ENCODE peak calls at places on chromosomes 4 and X, in five cellular contexts. F, T, S, W and U are unnamed samples.

GRCh38 chr4:98680806-98681205 is 22.4 kb upstream of the TSPAN5 start:
- DNase-seq in F (no peak), T (no peak), S (no peak), W (no peak), U (no peak)

GRCh38 chrX:123348468-123348867 is 164.4 kb downstream of the GRIA3 start:
- DNase-seq in F (no peak), T (no peak), S (no peak), W (no peak), U (no peak)

GRCh38 chrX:72305286-72306084 is at the start of gene CITED1:
- DNase-seq in F (no peak), T (no peak), S (no peak), W (peak; percentile 8), U (no peak)

GRCh38 chr4:101014417-101014816 is 332.9 kb downstream of the PPP3CA start:
- DNase-seq in F (no peak), T (no peak), S (no peak), W (no peak), U (no peak)

GRCh38 chr4:1593458-1593857 is 90.7 kb downstream of the FAM53A start:
- DNase-seq in F (peak; percentile 8), T (no peak), S (no peak), W (no peak), U (no peak)

GRCh38 chrX:139639253-139639652 is 68.7 kb downstream of the MCF2 start:
- DNase-seq in F (no peak), T (no peak), S (no peak), W (no peak), U (no peak)

GRCh38 chrX:104921606-104922205 is 298.8 kb downstream of the TEX13A start:
- DNase-seq in F (no peak), T (no peak), S (no peak), W (no peak), U (no peak)

GRCh38 chrX:87583679-87584078 is 66.1 kb downstream of the KLHL4 start:
- DNase-seq in F (peak; percentile 36), T (no peak), S (no peak), W (peak; percentile 1), U (no peak)

GRCh38 chrX:39773923-39774803 is 323.6 kb downstream of the BCOR start:
- DNase-seq in F (peak; percentile 79), T (no peak), S (no peak), W (no peak), U (no peak)

GRCh38 chrX:150905293-150905692 is 6.8 kb upstream of the CD99L2 start:
- DNase-seq in F (no peak), T (no peak), S (no peak), W (no peak), U (no peak)

GRCh38 chr4:74480267-74480666 is 35.3 kb downstream of the AREG start:
- DNase-seq in F (no peak), T (no peak), S (no peak), W (no peak), U (no peak)